ENCODE peak calls at places on chromosomes 7 and 10, in four cellular contexts. X, L, Z and P are unnamed samples.

GRCh38 chr10:34798654-34799053 is 16.4 kb downstream of the PARD3 start:
- DNase-seq in Z (no peak), X (no peak), L (no peak), P (no peak)

GRCh38 chr7:101898019-101898575 is 80.7 kb downstream of the CUX1 start:
- DNase-seq in L (peak), X (no peak), Z (no peak), P (no peak)

GRCh38 chr7:88339195-88339922 is 32.7 kb upstream of the STEAP4 start:
- DNase-seq in X (no peak), L (peak), Z (no peak), P (no peak)

GRCh38 chr10:133132711-133133291 is 27.2 kb upstream of the KNDC1 start:
- DNase-seq in L (no peak), Z (no peak), X (no peak), P (no peak)

GRCh38 chr7:16905300-16906044 is 23.7 kb upstream of the AGR3 start:
- DNase-seq in Z (no peak), X (no peak), L (peak), P (no peak)

GRCh38 chr7:131076032-131076431 is 251.6 kb upstream of the MKLN1 start:
- DNase-seq in Z (no peak), X (no peak), L (peak), P (peak)

GRCh38 chr7:148156248-148156647 is 434.3 kb upstream of the C7orf33 start:
- DNase-seq in L (no peak), X (no peak), Z (no peak), P (no peak)

GRCh38 chr7:41787951-41788350 is 85.1 kb upstream of the INHBA start:
- DNase-seq in X (no peak), L (no peak), Z (no peak), P (no peak)

GRCh38 chr7:79787101-79787500 is 333.6 kb upstream of the MAGI2 start:
- DNase-seq in X (no peak), L (no peak), Z (no peak), P (no peak)

GRCh38 chr10:26944261-26944882 is 83.6 kb upstream of the ABI1 start:
- DNase-seq in X (no peak), Z (no peak), L (no peak), P (no peak)

GRCh38 chr7:36994456-36995112 is 270.3 kb upstream of the AOAH start:
- DNase-seq in L (peak), X (no peak), Z (no peak), P (peak)

GRCh38 chr7:5625938-5626337 is 155.5 kb downstream of the RNF216 start:
- DNase-seq in L (peak), Z (no peak), X (no peak), P (peak)

GRCh38 chr7:17142831-17143541 is 155.5 kb upstream of the AHR start:
- DNase-seq in L (peak), Z (no peak), X (no peak), P (no peak)

GRCh38 chr7:143380646-143381426 is at the start of gene ZYX:
- DNase-seq in Z (peak), L (peak), X (peak), P (peak)

GRCh38 chr10:100229819-100230422 is 525 bp upstream of the CHUK start:
- DNase-seq in X (no peak), Z (no peak), L (no peak), P (no peak)

GRCh38 chr7:114140561-114140960 is 221.8 kb upstream of the PPP1R3A start:
- DNase-seq in Z (no peak), X (no peak), L (no peak), P (no peak)

GRCh38 chr10:129933456-129934092 is 30.5 kb downstream of the EBF3 start:
- DNase-seq in L (no peak), Z (no peak), X (no peak), P (no peak)

GRCh38 chr10:48480397-48481374 is 124.2 kb downstream of the ARHGAP22 start:
- DNase-seq in L (no peak), Z (no peak), X (no peak), P (no peak)

GRCh38 chr10:91909178-91909677 is at the start of gene FGFBP3:
- DNase-seq in L (peak), X (no peak), Z (peak), P (peak)

GRCh38 chr7:138076196-138076595 is at the start of gene AKR1D1:
- DNase-seq in L (no peak), X (no peak), Z (no peak), P (no peak)

GRCh38 chr10:51760864-51761263 is 61.5 kb upstream of the CSTF2T start:
- DNase-seq in Z (no peak), X (no peak), L (no peak), P (no peak)

GRCh38 chr10:78433722-78434535 is 400.3 kb downstream of the RPS24 start:
- DNase-seq in L (no peak), Z (peak), X (no peak), P (no peak)

GRCh38 chr7:44286182-44286617 is 39.2 kb downstream of the CAMK2B start:
- DNase-seq in Z (peak), L (no peak), X (no peak), P (no peak)

GRCh38 chr10:86281396-86281795 is 85.2 kb downstream of the GRID1 start:
- DNase-seq in Z (no peak), X (no peak), L (no peak), P (no peak)